ENCODE peak calls at places on chromosomes 3 and 15, in ten cellular contexts. J, N, Q, M, U, D, W, K, R and Z are unnamed samples.

GRCh38 chr3:129249284-129250065 is at the start of gene COPG1:
- DNase-seq in J (peak; percentile 94), N (peak; percentile 85), Q (peak; percentile 78), M (peak; percentile 95), U (peak; percentile 94), D (peak; percentile 77), W (peak; percentile 80), K (peak; percentile 98), R (peak; percentile 98), Z (peak; percentile 93)

GRCh38 chr3:47083786-47084185 is 80.1 kb downstream of the SETD2 start:
- DNase-seq in J (no peak), N (no peak), Q (no peak), M (no peak), U (no peak), D (no peak), W (no peak), K (no peak), R (no peak), Z (no peak)

GRCh38 chr3:194326192-194327029 is 24.7 kb downstream of the CPN2 start:
- DNase-seq in J (no peak), N (no peak), Q (no peak), M (no peak), U (no peak), D (no peak), W (no peak), K (peak; percentile 67), R (peak; percentile 25), Z (no peak)

GRCh38 chr3:134197681-134198261 is 52.9 kb downstream of the RYK start:
- DNase-seq in J (peak; percentile 56), N (peak; percentile 45), Q (no peak), M (no peak), U (peak; percentile 82), D (no peak), W (no peak), K (peak; percentile 19), R (peak; percentile 77), Z (no peak)

GRCh38 chr3:63343674-63344073 is 65.6 kb downstream of the SYNPR start:
- DNase-seq in J (peak; percentile 68), N (peak; percentile 97), Q (no peak), M (peak; percentile 57), U (peak; percentile 97), D (no peak), W (no peak), K (peak; percentile 47), R (peak; percentile 86), Z (peak; percentile 78)

GRCh38 chr15:76253851-76254440 is 57.3 kb downstream of the ETFA start:
- DNase-seq in J (no peak), N (peak; percentile 54), Q (no peak), M (no peak), U (no peak), D (no peak), W (no peak), K (peak; percentile 61), R (no peak), Z (no peak)

GRCh38 chr3:78725703-78726246 is 1042.0 kb downstream of the ROBO1 start:
- DNase-seq in J (no peak), N (peak; percentile 81), Q (no peak), M (no peak), U (peak; percentile 32), D (no peak), W (no peak), K (no peak), R (no peak), Z (no peak)

GRCh38 chr3:50304601-50305000 is 1.2 kb upstream of the HYAL1 start:
- DNase-seq in J (no peak), N (no peak), Q (no peak), M (no peak), U (no peak), D (no peak), W (no peak), K (no peak), R (no peak), Z (no peak)

GRCh38 chr3:38016410-38016809 is 13.0 kb downstream of the PLCD1 start:
- DNase-seq in J (no peak), N (no peak), Q (no peak), M (no peak), U (no peak), D (no peak), W (no peak), K (no peak), R (no peak), Z (no peak)

GRCh38 chr3:12869025-12869695 is 27.8 kb upstream of the RPL32 start:
- DNase-seq in J (peak; percentile 64), N (peak; percentile 74), Q (peak; percentile 16), M (peak; percentile 69), U (peak; percentile 46), D (no peak), W (no peak), K (peak; percentile 97), R (no peak), Z (no peak)

GRCh38 chr3:46675843-46676567 is 17.5 kb downstream of the ALS2CL start:
- DNase-seq in J (no peak), N (no peak), Q (no peak), M (no peak), U (peak; percentile 22), D (no peak), W (no peak), K (no peak), R (peak; percentile 74), Z (peak; percentile 69)

GRCh38 chr3:13853978-13854296 is 25.9 kb downstream of the WNT7A start:
- DNase-seq in J (no peak), N (no peak), Q (no peak), M (no peak), U (no peak), D (no peak), W (no peak), K (no peak), R (no peak), Z (no peak)

GRCh38 chr3:53102601-53103147 is 27.6 kb downstream of the RFT1 start:
- DNase-seq in J (no peak), N (no peak), Q (no peak), M (no peak), U (no peak), D (no peak), W (no peak), K (no peak), R (peak; percentile 47), Z (no peak)

GRCh38 chr3:66267031-66267430 is 46.2 kb downstream of the SLC25A26 start:
- DNase-seq in J (no peak), N (peak; percentile 10), Q (no peak), M (no peak), U (no peak), D (no peak), W (no peak), K (no peak), R (no peak), Z (no peak)

GRCh38 chr3:74561881-74562280 is 52.6 kb downstream of the CNTN3 start:
- DNase-seq in J (no peak), N (peak; percentile 73), Q (no peak), M (no peak), U (no peak), D (no peak), W (no peak), K (no peak), R (peak; percentile 49), Z (no peak)

GRCh38 chr3:113079532-113079931 is 88.7 kb downstream of the GTPBP8 start:
- DNase-seq in J (peak; percentile 58), N (no peak), Q (no peak), M (no peak), U (no peak), D (no peak), W (no peak), K (no peak), R (no peak), Z (no peak)

GRCh38 chr15:31338879-31339557 is 12.4 kb downstream of the KLF13 start:
- DNase-seq in J (peak; percentile 52), N (peak; percentile 91), Q (no peak), M (peak; percentile 76), U (peak; percentile 74), D (no peak), W (no peak), K (peak; percentile 72), R (peak; percentile 86), Z (peak; percentile 90)

GRCh38 chr3:9433884-9434521 is 36.6 kb downstream of the SETD5 start:
- DNase-seq in J (no peak), N (no peak), Q (no peak), M (no peak), U (no peak), D (no peak), W (no peak), K (no peak), R (no peak), Z (no peak)